ENCODE peak calls at places on chromosome 4, in five cellular contexts. Y is RWPE2, V is neural progenitor cell, D is astrocyte, K is left ventricle myocardium inferior. H is an unnamed sample.

GRCh38 chr4:4655901-4656300 is 114.1 kb upstream of the STX18 start:
- DNase-seq in Y (no peak), V (no peak), D (no peak), K (no peak), H (no peak)

GRCh38 chr4:113442821-113443220 is 318.7 kb downstream of the CAMK2D start:
- DNase-seq in Y (no peak), V (no peak), D (peak; percentile 42), K (no peak), H (no peak)

GRCh38 chr4:37001688-37002436 is 242.7 kb upstream of the NWD2 start:
- DNase-seq in Y (no peak), V (no peak), D (no peak), K (no peak), H (no peak)

GRCh38 chr4:13007802-13008201 is 476.3 kb downstream of the RAB28 start:
- DNase-seq in Y (no peak), V (no peak), D (no peak), K (no peak), H (no peak)

GRCh38 chr4:88335092-88335665 is 43.5 kb upstream of the HERC6 start:
- DNase-seq in Y (no peak), V (peak; percentile 8), D (no peak), K (no peak), H (no peak)

GRCh38 chr4:103012085-103012484 is 7.4 kb downstream of the SLC9B1 start:
- DNase-seq in Y (no peak), V (no peak), D (peak; percentile 60), K (no peak), H (no peak)

GRCh38 chr4:72567821-72568620 is 1.0 kb downstream of the ADAMTS3 start:
- DNase-seq in Y (peak; percentile 68), V (peak; percentile 87), D (peak; percentile 87), K (peak; percentile 40), H (no peak)

GRCh38 chr4:188934320-188934975 is 795.2 kb downstream of the TRIML1 start:
- DNase-seq in Y (peak; percentile 62), V (no peak), D (peak; percentile 73), K (no peak), H (peak; percentile 4)

GRCh38 chr4:109406337-109406931 is 27.2 kb upstream of the SEC24B start:
- DNase-seq in Y (no peak), V (peak; percentile 72), D (peak; percentile 55), K (no peak), H (peak; percentile 33)

GRCh38 chr4:186553717-186554116 is 1.6 kb downstream of the MTNR1A start:
- DNase-seq in Y (no peak), V (peak; percentile 33), D (no peak), K (no peak), H (no peak)

GRCh38 chr4:108172231-108172779 is 3.6 kb upstream of the LEF1 start:
- DNase-seq in Y (no peak), V (peak; percentile 72), D (peak; percentile 24), K (no peak), H (no peak)

GRCh38 chr4:108172780-108173598 is 4.3 kb upstream of the LEF1 start:
- DNase-seq in Y (no peak), V (peak; percentile 77), D (peak; percentile 50), K (no peak), H (no peak)

GRCh38 chr4:108171541-108172230 is 3.0 kb upstream of the LEF1 start:
- DNase-seq in Y (no peak), V (peak; percentile 65), D (no peak), K (no peak), H (no peak)

GRCh38 chr4:108173599-108174057 is 4.9 kb upstream of the LEF1 start:
- DNase-seq in Y (no peak), V (no peak), D (no peak), K (no peak), H (no peak)

DNA sequence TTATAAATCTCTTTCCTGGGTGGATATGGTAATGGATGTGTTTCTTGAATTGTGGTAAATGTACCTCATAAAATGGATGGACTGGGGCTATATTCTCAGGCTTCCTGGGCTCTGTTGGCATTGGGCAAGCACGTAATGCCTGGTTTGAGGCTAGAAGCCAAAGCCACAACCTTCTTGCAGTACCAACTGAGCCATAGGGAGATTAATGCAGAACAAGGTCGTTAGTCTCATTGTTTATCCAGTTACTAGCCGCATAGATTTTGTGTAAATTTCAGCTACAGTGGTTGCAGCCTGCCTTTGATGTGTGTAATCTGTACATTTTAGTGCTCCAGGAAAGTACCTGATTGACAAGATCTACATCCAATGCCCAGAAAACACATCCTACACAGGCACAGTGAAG is 7.2 kb upstream of the LEF1 start:
- DNase-seq in Y (no peak), V (no peak), D (no peak), K (no peak), H (no peak)
- H3K4me1 ChIP-seq in Y (no peaks in the 10 kb centered on the region), V (peaks cover 16% of the 10 kb centered on the region), D (no peaks in the 10 kb centered on the region), K (peaks cover 24% of the 10 kb centered on the region), H (peaks cover 3% of the 10 kb centered on the region)

GRCh38 chr4:145093638-145094037 is 4.4 kb downstream of the ANAPC10 start:
- DNase-seq in Y (no peak), V (no peak), D (no peak), K (no peak), H (no peak)
- H3K36me3 ChIP-seq in Y (peaks cover 60% of the 10 kb centered on the region), V (peaks cover 26% of the 10 kb centered on the region), D (peaks cover 28% of the 10 kb centered on the region), K (peaks cover 69% of the 10 kb centered on the region), H (peaks cover 16% of the 10 kb centered on the region)

DNA sequence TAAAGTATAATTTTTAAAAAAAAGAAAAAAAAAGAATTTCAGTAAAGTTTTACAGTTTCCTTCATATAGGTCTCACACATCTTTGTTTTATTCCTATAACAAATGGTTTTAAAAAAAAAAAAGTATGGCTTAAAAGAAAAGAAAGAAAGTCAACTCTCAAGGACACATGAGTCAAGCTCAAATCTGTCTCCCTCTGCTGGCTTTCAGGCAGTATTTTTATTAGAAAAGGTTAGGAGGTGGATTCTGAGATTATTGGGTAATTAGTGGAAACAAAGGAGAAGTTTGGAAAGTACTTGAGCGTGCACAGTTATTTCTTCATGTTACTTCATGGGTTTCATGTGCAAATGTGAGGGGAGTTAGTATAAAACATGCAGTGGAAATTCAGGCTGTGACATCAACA is 36.6 kb upstream of the BTC start:
- DNase-seq in Y (no peak), V (no peak), D (no peak), K (no peak), H (no peak)
- TF ChIP-seq CTCF in Y (peak; percentile 25), V (peak; percentile 30), D (peak; percentile 22), K (no peak), H (no peak)

GRCh38 chr4:17577660-17578481 is 873 bp downstream of the LAP3 start:
- DNase-seq in Y (no peak), V (no peak), D (peak; percentile 2), K (peak; percentile 42), H (no peak)
- H3K4me1 ChIP-seq in Y (peaks cover 4% of the 10 kb centered on the region), V (no peaks in the 10 kb centered on the region), D (peaks cover 15% of the 10 kb centered on the region), K (peaks cover 59% of the 10 kb centered on the region), H (peaks cover 8% of the 10 kb centered on the region)

DNA sequence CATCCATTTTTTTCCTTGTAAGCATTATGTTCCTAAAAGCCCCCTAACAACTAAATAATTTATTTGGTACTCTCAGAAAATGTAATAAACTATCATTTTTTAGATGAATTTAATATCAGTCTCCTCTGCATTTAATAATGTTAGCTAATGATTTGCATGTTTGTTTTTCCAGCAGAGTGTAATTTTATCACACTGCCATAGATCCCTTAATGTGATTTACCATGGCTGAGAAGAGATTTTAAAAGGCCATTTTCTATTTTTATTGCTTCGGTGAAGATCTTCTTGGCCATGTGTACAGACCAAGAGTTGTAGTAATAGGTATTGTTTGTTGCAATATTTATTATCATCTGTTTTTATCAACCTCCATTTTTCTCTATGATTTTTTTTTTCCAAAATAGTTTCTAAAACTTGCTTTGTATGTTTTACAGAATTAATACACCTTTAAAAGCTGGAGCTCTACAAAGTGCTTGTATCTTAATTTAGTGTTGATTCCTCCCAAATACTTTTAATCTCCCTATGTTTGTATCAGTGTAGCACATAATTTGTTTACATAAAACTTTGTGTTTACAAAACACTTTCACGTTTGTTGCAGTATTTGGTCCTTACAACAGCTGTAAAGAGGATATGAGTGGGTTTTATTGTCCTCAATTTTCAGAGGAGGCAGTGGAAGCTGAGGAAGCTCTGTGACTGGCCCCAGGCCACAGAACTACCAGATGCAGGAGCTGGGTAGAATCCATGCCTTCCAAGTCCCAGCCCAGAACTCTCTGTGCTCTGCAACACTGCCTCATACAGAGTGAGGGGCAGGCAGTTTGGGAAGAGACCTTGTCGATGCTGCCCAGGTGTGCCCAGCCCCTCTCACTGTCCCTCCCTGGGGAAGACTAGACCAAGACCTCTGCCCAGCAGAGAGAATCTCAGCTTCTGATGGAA is 58.1 kb downstream of the FAM114A1 start:
- DNase-seq in Y (no peak), V (no peak), D (no peak), K (no peak), H (no peak)
- H3K36me3 ChIP-seq in Y (peaks cover 68% of the 10 kb centered on the region), V (no peaks in the 10 kb centered on the region), D (peaks cover 71% of the 10 kb centered on the region), K (peaks cover 68% of the 10 kb centered on the region), H (peaks cover 5% of the 10 kb centered on the region)

DNA sequence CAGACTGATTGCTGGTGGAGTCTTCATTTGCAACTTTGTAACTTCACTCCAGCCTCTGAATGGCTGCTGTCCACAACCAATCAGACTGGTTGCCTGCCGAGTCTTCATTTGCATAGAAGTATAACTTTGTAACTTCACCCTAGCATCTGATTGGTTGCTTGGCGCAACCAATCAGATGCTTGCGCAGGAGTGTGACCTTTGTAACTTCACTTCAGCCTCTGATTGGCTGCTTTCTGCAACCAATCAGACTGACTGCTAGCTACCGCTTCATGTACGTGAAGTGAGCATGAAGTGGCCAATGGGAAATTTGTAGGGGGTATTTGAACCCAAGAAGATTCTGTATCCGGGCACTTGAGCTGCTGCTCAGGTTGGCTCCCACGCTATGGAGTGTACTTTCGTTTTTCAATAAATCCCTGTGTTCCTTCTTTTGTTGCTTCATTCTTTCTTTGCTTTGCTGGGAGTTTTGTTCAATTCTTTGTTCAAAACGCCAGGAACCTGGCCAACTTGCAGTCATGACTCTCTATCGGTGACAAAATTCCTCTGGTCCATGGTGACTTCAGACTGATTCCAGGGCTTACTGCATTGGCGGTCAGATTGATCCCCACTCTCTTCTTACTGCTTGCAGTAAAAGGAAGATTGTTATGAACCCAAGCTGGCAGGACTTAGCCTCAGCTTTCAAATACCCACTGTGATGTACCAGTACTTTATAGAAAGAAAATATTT is 46.4 kb upstream of the FGG start:
- DNase-seq in Y (no peak), V (no peak), D (no peak), K (no peak), H (no peak)
- TF ChIP-seq CTCF in Y (no peak), V (no peak), D (no peak), K (no peak), H (no peak)

GRCh38 chr4:1206299-1207156 is 34.1 kb upstream of the SPON2 start:
- DNase-seq in Y (peak; percentile 51), V (no peak), D (no peak), K (no peak), H (no peak)
- H3K4me1 ChIP-seq in Y (no peaks in the 10 kb centered on the region), V (no peaks in the 10 kb centered on the region), D (peaks cover 31% of the 10 kb centered on the region), K (peaks cover 54% of the 10 kb centered on the region), H (peaks cover 3% of the 10 kb centered on the region)

DNA sequence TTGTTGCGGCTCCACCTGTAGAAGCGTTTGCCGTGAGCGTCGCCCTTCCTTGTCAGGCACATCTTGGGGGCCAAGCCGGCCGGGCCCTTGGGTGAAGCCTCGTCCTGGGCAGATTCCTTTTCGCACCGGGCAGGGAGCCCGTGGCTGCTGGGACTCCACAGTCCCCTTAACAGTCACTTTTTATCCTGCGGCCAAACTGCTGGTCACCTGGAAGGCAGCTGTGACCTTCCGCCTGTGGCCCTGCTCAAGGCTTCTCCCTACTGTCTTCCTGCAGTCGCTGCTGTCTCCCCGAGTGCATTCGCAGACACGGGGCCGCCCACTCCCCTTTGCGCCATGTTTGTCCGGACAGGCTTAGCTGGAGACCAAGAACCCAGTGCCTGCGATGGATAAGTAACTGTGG is 55.0 kb downstream of the PCGF3 start:
- DNase-seq in Y (no peak), V (no peak), D (no peak), K (no peak), H (no peak)
- H3K36me3 ChIP-seq in Y (peaks cover 48% of the 10 kb centered on the region), V (no peaks in the 10 kb centered on the region), D (peaks cover 7% of the 10 kb centered on the region), K (peaks cover 59% of the 10 kb centered on the region), H (peaks cover 21% of the 10 kb centered on the region)

GRCh38 chr4:26458104-26458503 is 32.2 kb downstream of the CCKAR start:
- DNase-seq in Y (no peak), V (no peak), D (peak; percentile 77), K (no peak), H (no peak)
- TF ChIP-seq CTCF in Y (no peak), V (no peak), D (no peak), K (no peak), H (no peak)

H was measured in keratinocyte.